ENCODE peak calls at places on chromosomes 12 and 14, in five cellular contexts. One of them, this sample, is unnamed.

GRCh38 chr14:51118993-51119392 is 24.1 kb upstream of the TRIM9 start:
- DNase-seq in thoracic aorta: no peak
- DNase-seq in right atrium auricular region: no peak
- DNase-seq in neural progenitor cell: no peak
- DNase-seq in neural crest cell: no peak
- DNase-seq in this sample: no peak

GRCh38 chr14:55366271-55366670 is 45.4 kb downstream of the ATG14 start:
- DNase-seq in thoracic aorta: no peak
- DNase-seq in right atrium auricular region: no peak
- DNase-seq in neural progenitor cell: no peak
- DNase-seq in neural crest cell: no peak
- DNase-seq in this sample: no peak

GRCh38 chr12:50567926-50568325 is 63.1 kb downstream of the DIP2B start:
- DNase-seq in thoracic aorta: no peak
- DNase-seq in right atrium auricular region: no peak
- DNase-seq in neural progenitor cell: no peak
- DNase-seq in neural crest cell: no peak
- DNase-seq in this sample: no peak

GRCh38 chr12:96861656-96862055 is 45.4 kb upstream of the NEDD1 start:
- DNase-seq in thoracic aorta: no peak
- DNase-seq in right atrium auricular region: no peak
- DNase-seq in neural progenitor cell: no peak
- DNase-seq in neural crest cell: no peak
- DNase-seq in this sample: no peak

GRCh38 chr14:34340226-34340625 is 121.8 kb downstream of the SPTSSA start:
- DNase-seq in thoracic aorta: no peak
- DNase-seq in right atrium auricular region: no peak
- DNase-seq in neural progenitor cell: no peak
- DNase-seq in neural crest cell: no peak
- DNase-seq in this sample: no peak

GRCh38 chr12:54006700-54007220 is 2.0 kb upstream of the HOXC8 start:
- DNase-seq in thoracic aorta: no peak
- DNase-seq in right atrium auricular region: no peak
- DNase-seq in neural progenitor cell: no peak
- DNase-seq in neural crest cell: no peak
- DNase-seq in this sample: no peak

GRCh38 chr12:66688836-66689439 is 10.1 kb upstream of the GRIP1 start:
- DNase-seq in thoracic aorta: no peak
- DNase-seq in right atrium auricular region: no peak
- DNase-seq in neural progenitor cell: peak
- DNase-seq in neural crest cell: peak
- DNase-seq in this sample: no peak

GRCh38 chr12:64584173-64584555 is 26.1 kb upstream of the RASSF3 start:
- DNase-seq in thoracic aorta: no peak
- DNase-seq in right atrium auricular region: no peak
- DNase-seq in neural progenitor cell: no peak
- DNase-seq in neural crest cell: no peak
- DNase-seq in this sample: no peak

GRCh38 chr14:104967414-104968152 is 10.6 kb downstream of the AHNAK2 start:
- DNase-seq in thoracic aorta: no peak
- DNase-seq in right atrium auricular region: peak
- DNase-seq in neural progenitor cell: peak
- DNase-seq in neural crest cell: no peak
- DNase-seq in this sample: no peak

GRCh38 chr14:88142990-88143389 is 138.1 kb downstream of the GPR65 start:
- DNase-seq in thoracic aorta: no peak
- DNase-seq in right atrium auricular region: no peak
- DNase-seq in neural progenitor cell: no peak
- DNase-seq in neural crest cell: no peak
- DNase-seq in this sample: no peak

GRCh38 chr12:113224955-113225354 is 3.7 kb downstream of the TPCN1 start:
- DNase-seq in thoracic aorta: no peak
- DNase-seq in right atrium auricular region: no peak
- DNase-seq in neural progenitor cell: no peak
- DNase-seq in neural crest cell: no peak
- DNase-seq in this sample: no peak

GRCh38 chr12:75998292-75999063 is 33.1 kb downstream of the PHLDA1 start:
- DNase-seq in thoracic aorta: no peak
- DNase-seq in right atrium auricular region: no peak
- DNase-seq in neural progenitor cell: no peak
- DNase-seq in neural crest cell: no peak
- DNase-seq in this sample: no peak

GRCh38 chr12:94109154-94109553 is 39.2 kb upstream of the PLXNC1 start:
- DNase-seq in thoracic aorta: no peak
- DNase-seq in right atrium auricular region: no peak
- DNase-seq in neural progenitor cell: no peak
- DNase-seq in neural crest cell: no peak
- DNase-seq in this sample: no peak

GRCh38 chr12:98422809-98423208 is 92.6 kb upstream of the TMPO start:
- DNase-seq in thoracic aorta: no peak
- DNase-seq in right atrium auricular region: no peak
- DNase-seq in neural progenitor cell: peak
- DNase-seq in neural crest cell: no peak
- DNase-seq in this sample: no peak

GRCh38 chr14:22798528-22798927 is 16.7 kb downstream of the SLC7A7 start:
- DNase-seq in thoracic aorta: no peak
- DNase-seq in right atrium auricular region: no peak
- DNase-seq in neural progenitor cell: no peak
- DNase-seq in neural crest cell: no peak
- DNase-seq in this sample: no peak

GRCh38 chr12:116594325-116595038 is 35.3 kb downstream of the MAP1LC3B2 start:
- DNase-seq in thoracic aorta: no peak
- DNase-seq in right atrium auricular region: no peak
- DNase-seq in neural progenitor cell: no peak
- DNase-seq in neural crest cell: no peak
- DNase-seq in this sample: no peak

DNA sequence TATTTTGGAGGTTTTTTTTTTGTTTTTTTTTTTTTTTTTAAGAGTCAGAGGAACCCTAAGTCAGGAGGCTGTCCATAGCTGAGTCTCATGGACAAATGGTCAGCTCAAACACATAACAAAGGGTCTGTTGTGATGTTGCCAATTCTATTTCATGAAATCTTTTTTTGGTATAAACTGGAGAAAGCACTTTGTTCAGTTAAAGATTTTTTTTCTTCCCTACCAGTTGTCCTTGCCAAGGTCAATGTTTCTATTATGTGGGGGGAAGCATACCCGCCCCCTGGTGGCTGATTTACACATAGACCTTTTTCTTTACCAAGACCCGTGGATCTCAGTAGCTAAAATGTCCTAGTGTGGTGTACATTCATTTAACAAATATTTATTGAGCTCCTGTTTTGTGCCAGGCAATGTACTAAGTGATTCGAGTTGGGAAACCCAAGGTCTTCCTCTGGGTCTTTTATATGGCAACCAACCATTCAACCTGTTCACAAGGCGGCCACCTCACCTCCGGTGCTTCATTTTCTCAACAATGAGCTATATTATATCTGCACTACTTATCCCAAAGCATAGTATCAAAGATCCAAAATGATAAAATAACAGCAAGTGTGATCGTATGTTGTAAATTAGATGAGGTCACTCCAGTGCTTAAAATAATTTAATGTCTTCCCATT is 214.5 kb downstream of the PAH start:
- DNase-seq in thoracic aorta: no peak
- DNase-seq in right atrium auricular region: peak
- DNase-seq in neural progenitor cell: peak
- DNase-seq in neural crest cell: peak
- DNase-seq in this sample: no peak
- TF ChIP-seq CTCF in thoracic aorta: peak
- TF ChIP-seq CTCF in right atrium auricular region: peak
- TF ChIP-seq CTCF in neural progenitor cell: peak
- TF ChIP-seq CTCF in neural crest cell: peak
- TF ChIP-seq CTCF in this sample: peak

GRCh38 chr14:69101331-69101826 is 51.5 kb downstream of the DCAF5 start:
- DNase-seq in thoracic aorta: no peak
- DNase-seq in right atrium auricular region: no peak
- DNase-seq in neural progenitor cell: peak
- DNase-seq in neural crest cell: no peak
- DNase-seq in this sample: no peak
- TF ChIP-seq CTCF in thoracic aorta: peak
- TF ChIP-seq CTCF in right atrium auricular region: peak
- TF ChIP-seq CTCF in neural progenitor cell: peak
- TF ChIP-seq CTCF in neural crest cell: peak
- TF ChIP-seq CTCF in this sample: peak

GRCh38 chr12:124393831-124394230 is 98.9 kb downstream of the RFLNA start:
- DNase-seq in thoracic aorta: no peak
- DNase-seq in right atrium auricular region: no peak
- DNase-seq in neural progenitor cell: no peak
- DNase-seq in neural crest cell: no peak
- DNase-seq in this sample: no peak

GRCh38 chr12:124396544-124397398 is 101.9 kb downstream of the RFLNA start:
- DNase-seq in thoracic aorta: no peak
- DNase-seq in right atrium auricular region: peak
- DNase-seq in neural progenitor cell: no peak
- DNase-seq in neural crest cell: no peak
- DNase-seq in this sample: no peak

GRCh38 chr12:124395986-124396385 is 101.1 kb downstream of the RFLNA start:
- DNase-seq in thoracic aorta: no peak
- DNase-seq in right atrium auricular region: no peak
- DNase-seq in neural progenitor cell: no peak
- DNase-seq in neural crest cell: no peak
- DNase-seq in this sample: no peak

GRCh38 chr12:124394462-124395128 is 99.7 kb downstream of the RFLNA start:
- DNase-seq in thoracic aorta: no peak
- DNase-seq in right atrium auricular region: no peak
- DNase-seq in neural progenitor cell: no peak
- DNase-seq in neural crest cell: no peak
- DNase-seq in this sample: no peak

GRCh38 chr12:124395284-124395752 is 100.4 kb downstream of the RFLNA start:
- DNase-seq in thoracic aorta: no peak
- DNase-seq in right atrium auricular region: no peak
- DNase-seq in neural progenitor cell: no peak
- DNase-seq in neural crest cell: no peak
- DNase-seq in this sample: no peak
- TF ChIP-seq CTCF in thoracic aorta: no peak
- TF ChIP-seq CTCF in right atrium auricular region: no peak
- TF ChIP-seq CTCF in neural progenitor cell: no peak
- TF ChIP-seq CTCF in neural crest cell: no peak
- TF ChIP-seq CTCF in this sample: no peak

GRCh38 chr12:69595689-69596088 is 10.4 kb downstream of the CCT2 start:
- DNase-seq in thoracic aorta: no peak
- DNase-seq in right atrium auricular region: no peak
- DNase-seq in neural progenitor cell: no peak
- DNase-seq in neural crest cell: no peak
- DNase-seq in this sample: no peak
- TF ChIP-seq CTCF in thoracic aorta: no peak
- TF ChIP-seq CTCF in right atrium auricular region: no peak
- TF ChIP-seq CTCF in neural progenitor cell: no peak
- TF ChIP-seq CTCF in neural crest cell: no peak
- TF ChIP-seq CTCF in this sample: peak

GRCh38 chr14:30287579-30288445 is 271.1 kb upstream of the G2E3 start:
- DNase-seq in thoracic aorta: no peak
- DNase-seq in right atrium auricular region: no peak
- DNase-seq in neural progenitor cell: no peak
- DNase-seq in neural crest cell: no peak
- DNase-seq in this sample: no peak

GRCh38 chr14:30284808-30285207 is 274.1 kb upstream of the G2E3 start:
- DNase-seq in thoracic aorta: no peak
- DNase-seq in right atrium auricular region: no peak
- DNase-seq in neural progenitor cell: no peak
- DNase-seq in neural crest cell: no peak
- DNase-seq in this sample: no peak

GRCh38 chr14:30283822-30284446 is 275.0 kb upstream of the G2E3 start:
- DNase-seq in thoracic aorta: no peak
- DNase-seq in right atrium auricular region: no peak
- DNase-seq in neural progenitor cell: peak
- DNase-seq in neural crest cell: peak
- DNase-seq in this sample: no peak
- TF ChIP-seq CTCF in thoracic aorta: peak
- TF ChIP-seq CTCF in right atrium auricular region: peak
- TF ChIP-seq CTCF in neural progenitor cell: peak
- TF ChIP-seq CTCF in neural crest cell: peak
- TF ChIP-seq CTCF in this sample: peak